ENCODE peak calls at places on chromosomes 6 and 20, in nine cellular contexts. B is MCF 10A, S is neural crest cell, D is Calu3, I is fibroblast of mammary gland, R is GM12878, J is endothelial cell, F is foreskin fibroblast, N is progenitor cell of endocrine pancreas. G is an unnamed sample.

GRCh38 chr6:91678679-91679078 is 1091.8 kb upstream of the MAP3K7 start:
- DNase-seq in B (no peak), S (no peak), D (no peak), I (no peak), R (no peak), J (no peak), F (no peak), N (no peak), G (no peak)

GRCh38 chr6:42404494-42404893 is 47.2 kb downstream of the TRERF1 start:
- DNase-seq in B (peak; percentile 89), S (no peak), D (peak; percentile 74), I (peak; percentile 80), R (no peak), J (no peak), F (peak; percentile 75), N (no peak), G (peak; percentile 20)

GRCh38 chr6:35370124-35370741 is 27.9 kb downstream of the PPARD start:
- DNase-seq in B (peak; percentile 97), S (no peak), D (peak; percentile 61), I (peak; percentile 97), R (no peak), J (no peak), F (peak; percentile 98), N (no peak), G (peak; percentile 80)

GRCh38 chr6:20778460-20778859 is 244.2 kb downstream of the CDKAL1 start:
- DNase-seq in B (no peak), S (no peak), D (no peak), I (no peak), R (no peak), J (no peak), F (no peak), N (no peak), G (no peak)

GRCh38 chr6:14511192-14511591 is 393.6 kb downstream of the CD83 start:
- DNase-seq in B (no peak), S (no peak), D (no peak), I (no peak), R (no peak), J (no peak), F (no peak), N (no peak), G (no peak)

GRCh38 chr6:138537090-138537489 is 37.8 kb upstream of the NHSL1 start:
- DNase-seq in B (no peak), S (no peak), D (no peak), I (peak; percentile 61), R (no peak), J (no peak), F (no peak), N (no peak), G (peak; percentile 45)

GRCh38 chr20:924639-925038 is 8.5 kb upstream of the ANGPT4 start:
- DNase-seq in B (no peak), S (no peak), D (no peak), I (no peak), R (no peak), J (no peak), F (no peak), N (no peak), G (no peak)

GRCh38 chr6:71642120-71642519 is 244.2 kb upstream of the RIMS1 start:
- DNase-seq in B (no peak), S (no peak), D (no peak), I (no peak), R (no peak), J (no peak), F (no peak), N (no peak), G (no peak)

GRCh38 chr6:158751192-158751591 is 68.0 kb downstream of the EZR start:
- DNase-seq in B (no peak), S (no peak), D (no peak), I (no peak), R (no peak), J (no peak), F (no peak), N (no peak), G (no peak)

GRCh38 chr6:47335456-47335855 is 25.8 kb upstream of the TNFRSF21 start:
- DNase-seq in B (no peak), S (no peak), D (no peak), I (no peak), R (peak; percentile 12), J (no peak), F (no peak), N (no peak), G (no peak)

GRCh38 chr6:11738681-11739375 is 39.8 kb downstream of the ADTRP start:
- DNase-seq in B (no peak), S (no peak), D (no peak), I (no peak), R (no peak), J (no peak), F (no peak), N (no peak), G (no peak)

GRCh38 chr6:109117346-109118035 is 22.2 kb downstream of the CEP57L1 start:
- DNase-seq in B (peak; percentile 18), S (no peak), D (no peak), I (peak; percentile 36), R (peak; percentile 85), J (no peak), F (no peak), N (no peak), G (no peak)

GRCh38 chr6:167703781-167704180 is 122.9 kb upstream of the AFDN start:
- DNase-seq in B (no peak), S (no peak), D (no peak), I (no peak), R (no peak), J (no peak), F (no peak), N (no peak), G (no peak)

GRCh38 chr6:31767096-31767645 is 4.7 kb downstream of the SAPCD1 start:
- DNase-seq in B (no peak), S (no peak), D (no peak), I (no peak), R (no peak), J (no peak), F (no peak), N (no peak), G (no peak)

GRCh38 chr6:11043552-11043960 is 549 bp downstream of the ELOVL2 start:
- DNase-seq in B (no peak), S (peak; percentile 36), D (no peak), I (no peak), R (no peak), J (no peak), F (no peak), N (no peak), G (no peak)

GRCh38 chr20:18223399-18223798 is 64.9 kb upstream of the ZNF133 start:
- DNase-seq in B (no peak), S (no peak), D (no peak), I (no peak), R (no peak), J (no peak), F (no peak), N (no peak), G (no peak)

GRCh38 chr6:95545226-95545625 is 32.1 kb upstream of the MANEA start:
- DNase-seq in B (no peak), S (no peak), D (no peak), I (peak; percentile 81), R (no peak), J (no peak), F (no peak), N (no peak), G (no peak)

GRCh38 chr6:5422321-5422915 is 161.1 kb downstream of the FARS2 start:
- DNase-seq in B (peak; percentile 53), S (no peak), D (peak; percentile 19), I (peak; percentile 56), R (no peak), J (peak; percentile 53), F (peak; percentile 39), N (no peak), G (peak; percentile 2)
- TF ChIP-seq CTCF in B (peak; percentile 38), S (peak; percentile 56), D (no peak), I (peak; percentile 73), R (peak; percentile 50), J (no peak), F (peak; percentile 81), N (peak; percentile 54), G (peak; percentile 50)

DNA sequence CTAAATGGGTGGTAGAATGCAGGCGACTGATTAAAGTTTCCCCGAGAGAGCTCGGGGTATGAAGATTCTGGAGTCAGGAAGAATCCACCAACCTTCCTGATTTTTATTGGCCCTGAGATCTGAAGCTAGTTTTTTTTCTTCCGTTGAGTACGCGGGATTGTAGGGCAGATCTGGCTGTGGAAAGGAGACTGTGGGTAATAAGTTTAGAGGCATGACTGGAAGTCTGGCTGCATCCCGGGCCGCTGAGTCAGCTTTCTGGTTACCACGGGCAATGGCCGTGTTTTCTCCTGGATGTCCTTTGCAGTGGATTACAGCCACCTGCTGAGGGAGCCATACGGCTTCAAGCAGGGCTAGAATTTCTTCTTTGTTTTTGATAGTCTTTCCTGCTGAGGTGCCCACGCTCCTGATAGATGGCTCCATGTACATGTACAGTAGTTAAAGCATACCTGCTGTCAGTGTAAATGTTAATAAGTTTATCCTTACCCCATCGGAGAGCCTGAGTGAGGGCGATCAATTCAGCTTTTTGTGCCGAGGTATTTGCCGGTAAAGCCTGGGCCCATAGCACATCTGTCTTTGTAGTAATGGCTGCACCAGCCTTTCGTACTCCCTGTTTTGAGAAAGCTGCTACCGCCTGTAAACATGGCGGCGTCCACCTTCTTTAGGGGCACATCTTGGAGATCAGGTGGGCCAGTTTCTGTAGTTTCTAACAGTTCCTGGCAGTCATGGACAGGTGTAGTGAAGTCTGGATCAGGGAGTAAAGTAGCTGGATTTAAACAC is 154.0 kb downstream of the TRIM27 start:
- DNase-seq in B (peak; percentile 68), S (no peak), D (peak; percentile 65), I (peak; percentile 69), R (no peak), J (peak; percentile 61), F (peak; percentile 56), N (no peak), G (no peak)
- TF ChIP-seq CTCF in B (peak; percentile 55), S (no peak), D (peak; percentile 34), I (peak; percentile 26), R (no peak), J (no peak), F (peak; percentile 6), N (peak; percentile 52), G (no peak)

GRCh38 chr6:119726086-119726485 is 376.5 kb upstream of the MAN1A1 start:
- DNase-seq in B (no peak), S (no peak), D (no peak), I (no peak), R (no peak), J (no peak), F (no peak), N (no peak), G (no peak)

GRCh38 chr6:119717942-119718341 is 368.4 kb upstream of the MAN1A1 start:
- DNase-seq in B (no peak), S (no peak), D (no peak), I (no peak), R (no peak), J (no peak), F (no peak), N (no peak), G (no peak)

GRCh38 chr6:119716668-119717270 is 367.2 kb upstream of the MAN1A1 start:
- DNase-seq in B (no peak), S (no peak), D (no peak), I (no peak), R (no peak), J (no peak), F (no peak), N (no peak), G (no peak)

GRCh38 chr6:119720160-119720559 is 370.6 kb upstream of the MAN1A1 start:
- DNase-seq in B (peak; percentile 16), S (no peak), D (no peak), I (peak; percentile 35), R (no peak), J (no peak), F (no peak), N (no peak), G (no peak)
- TF ChIP-seq CTCF in B (no peak), S (peak; percentile 42), D (no peak), I (peak; percentile 37), R (no peak), J (peak; percentile 56), F (peak; percentile 17), N (peak; percentile 38), G (peak; percentile 10)

GRCh38 chr20:47502801-47503239 is 1.1 kb downstream of the NCOA3 start:
- DNase-seq in B (peak; percentile 58), S (no peak), D (peak; percentile 9), I (peak; percentile 50), R (no peak), J (no peak), F (peak; percentile 32), N (no peak), G (peak; percentile 16)
- TF ChIP-seq CTCF in B (no peak), S (no peak), D (no peak), I (no peak), R (no peak), J (no peak), F (no peak), N (no peak), G (no peak)

G was measured in AG09319.